ENCODE peak calls at places on chromosomes 5 and 9, in ten cellular contexts. V is esophagus squamous epithelium, F is fibroblast of mammary gland, U is fibroblast of villous mesenchyme, S is aorta, L is skeletal muscle cell, G is GM12864, Q is adrenal gland, B is RWPE2, W is cardiac muscle cell. O is an unnamed sample.

GRCh38 chr9:21653091-21653490 is 149.3 kb upstream of the MTAP start:
- DNase-seq in V (no peak), W (no peak), S (no peak), L (no peak), U (no peak), Q (no peak), F (peak), G (no peak), B (no peak), O (no peak)

GRCh38 chr5:18772475-18772874 is 1138.2 kb downstream of the TAF11L14 start:
- DNase-seq in W (peak), U (no peak), V (no peak), B (no peak), F (no peak), S (no peak), G (no peak), Q (no peak), L (peak), O (no peak)

GRCh38 chr9:23375511-23375910 is 450.5 kb downstream of the ELAVL2 start:
- DNase-seq in V (no peak), L (no peak), W (peak), U (no peak), F (peak), Q (no peak), G (no peak), S (no peak), B (no peak), O (no peak)

GRCh38 chr9:13410566-13411031 is 131.1 kb upstream of the MPDZ start:
- DNase-seq in Q (no peak), L (no peak), F (peak), V (no peak), W (no peak), B (no peak), U (no peak), G (no peak), S (no peak), O (no peak)

GRCh38 chr5:180618487-180618829 is 27.2 kb upstream of the SCGB3A1 start:
- DNase-seq in G (no peak), F (no peak), B (no peak), V (no peak), L (no peak), S (no peak), W (no peak), Q (no peak), U (no peak), O (no peak)

GRCh38 chr9:92739346-92740014 is 25.2 kb downstream of the BICD2 start:
- DNase-seq in L (no peak), U (no peak), Q (no peak), G (no peak), S (no peak), B (no peak), W (no peak), F (no peak), V (no peak), O (no peak)

GRCh38 chr5:76831108-76831447 is 12.2 kb downstream of the F2RL1 start:
- DNase-seq in Q (no peak), B (no peak), S (no peak), U (peak), W (no peak), G (no peak), L (no peak), V (no peak), F (peak), O (no peak)

GRCh38 chr5:174687503-174687902 is 36.9 kb upstream of the MSX2 start:
- DNase-seq in G (no peak), B (no peak), Q (no peak), U (no peak), S (no peak), L (no peak), W (no peak), F (no peak), V (no peak), O (no peak)

GRCh38 chr5:10756539-10756938 is 4.5 kb downstream of the DAP start:
- DNase-seq in B (no peak), U (no peak), W (no peak), S (no peak), G (no peak), Q (no peak), L (no peak), V (no peak), F (peak), O (no peak)

GRCh38 chr9:93677641-93678136 is 101.3 kb downstream of the PHF2 start:
- DNase-seq in W (no peak), G (no peak), S (peak), U (no peak), V (no peak), F (no peak), Q (peak), L (no peak), B (peak), O (no peak)

GRCh38 chr5:126849101-126849678 is 72.3 kb downstream of the LMNB1 start:
- DNase-seq in U (peak), B (no peak), F (peak), S (no peak), W (peak), Q (no peak), G (no peak), V (no peak), L (no peak), O (no peak)

GRCh38 chr5:17415282-17415681 is 82.7 kb upstream of the TAF11L2 start:
- DNase-seq in V (no peak), G (no peak), S (no peak), B (no peak), W (no peak), Q (no peak), L (no peak), F (no peak), U (no peak), O (no peak)

GRCh38 chr9:138117101-138117750 is 239.6 kb downstream of the CACNA1B start:
- DNase-seq in W (no peak), Q (no peak), G (no peak), S (no peak), L (no peak), F (no peak), B (no peak), V (no peak), U (no peak), O (no peak)

GRCh38 chr5:139769477-139769876 is 26.1 kb upstream of the PSD2 start:
- DNase-seq in G (no peak), F (no peak), W (no peak), B (no peak), L (no peak), U (no peak), S (no peak), Q (no peak), V (no peak), O (no peak)

GRCh38 chr9:83013261-83013610 is 49.7 kb downstream of the RASEF start:
- DNase-seq in Q (no peak), V (no peak), W (no peak), B (no peak), U (peak), S (no peak), F (peak), G (no peak), L (no peak), O (peak)

GRCh38 chr5:132497488-132497997 is 7.0 kb upstream of the IRF1 start:
- DNase-seq in U (peak), W (peak), Q (no peak), B (peak), F (peak), S (peak), L (peak), G (no peak), V (no peak), O (peak)

GRCh38 chr9:23651051-23651450 is 175.0 kb downstream of the ELAVL2 start:
- DNase-seq in L (no peak), S (no peak), B (no peak), Q (no peak), F (no peak), G (no peak), W (no peak), V (no peak), U (no peak), O (no peak)

GRCh38 chr5:84287964-84288363 is 96.7 kb downstream of the EDIL3 start:
- DNase-seq in L (peak), U (peak), S (no peak), Q (no peak), B (no peak), F (peak), G (no peak), V (no peak), W (no peak), O (no peak)

GRCh38 chr5:132266031-132266835 is 8.7 kb downstream of the PDLIM4 start:
- DNase-seq in L (no peak), V (no peak), Q (peak), F (no peak), S (peak), U (no peak), W (no peak), B (no peak), G (no peak), O (no peak)

GRCh38 chr9:126363847-126364671 is 37.4 kb downstream of the MVB12B start:
- DNase-seq in S (no peak), Q (no peak), B (no peak), W (no peak), L (no peak), U (no peak), V (no peak), F (no peak), G (no peak), O (no peak)

GRCh38 chr9:131358438-131359029 is 35.4 kb upstream of the PRRC2B start:
- DNase-seq in Q (no peak), B (no peak), S (peak), W (no peak), U (no peak), L (no peak), F (no peak), G (no peak), V (no peak), O (no peak)

GRCh38 chr5:8842906-8843590 is 702.8 kb downstream of the SEMA5A start:
- DNase-seq in B (no peak), G (no peak), W (no peak), L (no peak), U (peak), S (no peak), Q (no peak), F (peak), V (no peak), O (no peak)

GRCh38 chr5:180785794-180786221 is 16.8 kb downstream of the MGAT1 start:
- DNase-seq in U (peak), S (no peak), Q (no peak), B (no peak), W (peak), F (peak), G (no peak), V (no peak), L (peak), O (no peak)

GRCh38 chr5:167688731-167689130 is 602.7 kb upstream of the WWC1 start:
- DNase-seq in W (no peak), S (no peak), L (peak), B (no peak), V (no peak), F (peak), U (peak), Q (no peak), G (no peak), O (no peak)

GRCh38 chr5:80600943-80601693 is 31.0 kb upstream of the ANKRD34B start:
- DNase-seq in Q (no peak), S (no peak), L (no peak), B (no peak), V (no peak), F (no peak), W (no peak), G (no peak), U (no peak), O (no peak)

GRCh38 chr5:141692919-141693848 is 11.2 kb upstream of the ARAP3 start:
- DNase-seq in F (peak), V (no peak), G (no peak), Q (no peak), S (no peak), U (no peak), L (no peak), W (no peak), B (no peak), O (no peak)

GRCh38 chr5:59021837-59022514 is 439.1 kb downstream of the RAB3C start:
- DNase-seq in Q (no peak), B (no peak), L (no peak), G (no peak), F (no peak), U (no peak), W (no peak), V (no peak), S (no peak), O (no peak)

GRCh38 chr9:90805006-90805993 is 3.7 kb downstream of the SYK start:
- DNase-seq in L (no peak), V (no peak), U (no peak), S (no peak), F (no peak), Q (no peak), W (no peak), G (no peak), B (no peak), O (no peak)

GRCh38 chr5:74015716-74016115 is 389.7 kb downstream of the ARHGEF28 start:
- DNase-seq in G (no peak), V (no peak), F (no peak), L (no peak), W (no peak), Q (no peak), U (no peak), B (no peak), S (no peak), O (no peak)

GRCh38 chr5:2200261-2200965 is 317.7 kb upstream of the IRX4 start:
- DNase-seq in Q (no peak), F (no peak), S (peak), U (no peak), G (no peak), V (no peak), L (no peak), W (no peak), B (no peak), O (no peak)

GRCh38 chr5:149289307-149289706 is 17.6 kb downstream of the AFAP1L1 start:
- DNase-seq in G (no peak), S (no peak), B (no peak), Q (no peak), V (no peak), F (no peak), U (no peak), L (no peak), W (peak), O (no peak)

GRCh38 chr9:116365056-116365471 is 211.5 kb downstream of the PAPPA start:
- DNase-seq in S (peak), G (no peak), Q (peak), L (peak), B (no peak), U (peak), W (no peak), V (no peak), F (peak), O (peak)

GRCh38 chr5:133421394-133421793 is 190.9 kb downstream of the FSTL4 start:
- DNase-seq in L (no peak), B (peak), V (no peak), F (peak), W (peak), U (peak), G (no peak), S (no peak), Q (no peak), O (no peak)

GRCh38 chr5:163330723-163331668 is 106.4 kb upstream of the CCNG1 start:
- DNase-seq in L (no peak), W (no peak), F (no peak), B (no peak), S (no peak), G (no peak), U (no peak), V (no peak), Q (no peak), O (no peak)

GRCh38 chr9:134455951-134456739 is 129.9 kb downstream of the RXRA start:
- DNase-seq in V (peak), G (no peak), S (peak), F (peak), B (no peak), W (no peak), L (peak), Q (peak), U (peak), O (peak)

GRCh38 chr9:113581865-113582697 is 118.6 kb downstream of the RGS3 start:
- DNase-seq in F (peak), B (no peak), Q (peak), U (peak), L (no peak), G (peak), W (no peak), S (peak), V (peak), O (peak)

GRCh38 chr9:113580041-113580953 is 116.8 kb downstream of the RGS3 start:
- DNase-seq in B (no peak), W (no peak), L (no peak), Q (peak), S (peak), V (peak), U (no peak), F (peak), G (no peak), O (no peak)

GRCh38 chr9:113579270-113580040 is 115.9 kb downstream of the RGS3 start:
- DNase-seq in G (no peak), L (no peak), Q (no peak), V (peak), B (no peak), F (no peak), S (peak), U (peak), W (no peak), O (no peak)

GRCh38 chr9:113582698-113583200 is 119.2 kb downstream of the RGS3 start:
- DNase-seq in U (no peak), G (no peak), L (no peak), W (no peak), F (no peak), S (peak), V (no peak), Q (no peak), B (no peak), O (no peak)

GRCh38 chr9:113580954-113581311 is 117.4 kb downstream of the RGS3 start:
- DNase-seq in S (no peak), L (no peak), V (no peak), B (no peak), G (no peak), Q (no peak), F (no peak), U (no peak), W (no peak), O (no peak)
- H3K4me3 ChIP-seq in S (no peak), L (no peak), V (peak), B (no peak), G (no peak), Q (no peak), F (no peak), U (no peak), W (no peak), O (no peak)

GRCh38 chr5:155728857-155729683 is 597.9 kb upstream of the SGCD start:
- DNase-seq in Q (no peak), B (peak), S (no peak), V (no peak), G (no peak), L (no peak), W (peak), F (peak), U (no peak), O (no peak)
- H3K4me3 ChIP-seq in Q (no peak), B (no peak), S (no peak), V (peak), G (no peak), L (peak), W (peak), F (no peak), U (no peak), O (no peak)

GRCh38 chr9:19464764-19465570 is 56.2 kb downstream of the ACER2 start:
- DNase-seq in W (peak), B (peak), U (peak), S (peak), G (no peak), F (peak), V (peak), Q (peak), L (peak), O (peak)
- H3K4me3 ChIP-seq in W (peak), B (peak), U (peak), S (peak), G (peak), F (peak), V (peak), Q (no peak), L (peak), O (peak)

GRCh38 chr5:40685191-40685590 is 5.5 kb downstream of the PTGER4 start:
- DNase-seq in V (no peak), G (no peak), Q (no peak), S (no peak), F (no peak), B (no peak), L (no peak), W (no peak), U (peak), O (no peak)
- H3K4me3 ChIP-seq in V (peak), G (no peak), Q (no peak), S (no peak), F (no peak), B (no peak), L (peak), W (no peak), U (no peak), O (no peak)

DNA sequence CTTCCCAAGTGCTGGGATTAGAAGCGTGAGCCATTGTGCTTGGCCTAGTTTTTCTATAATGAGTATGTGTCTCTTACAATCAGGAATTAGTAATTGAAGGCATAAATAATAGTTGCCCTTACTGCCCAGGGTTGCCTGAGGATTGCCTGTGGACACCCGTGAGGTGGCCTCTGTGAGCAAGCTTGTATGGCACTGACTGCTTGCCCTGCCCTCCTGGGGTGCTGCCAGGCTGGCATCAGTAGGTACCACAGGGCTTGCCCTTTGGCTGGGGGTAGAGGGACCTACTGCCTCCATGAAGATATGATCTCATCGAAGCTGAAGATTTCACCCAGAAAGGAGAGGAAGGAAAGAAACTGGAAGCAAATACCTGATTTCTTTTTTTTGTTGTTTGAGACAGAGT is 23.8 kb upstream of the PHF19 start:
- DNase-seq in G (no peak), L (no peak), Q (no peak), F (no peak), B (no peak), U (no peak), V (no peak), S (no peak), W (no peak), O (no peak)
- H3K4me3 ChIP-seq in G (no peak), L (no peak), Q (no peak), F (no peak), B (no peak), U (no peak), V (no peak), S (no peak), W (no peak), O (no peak)

DNA sequence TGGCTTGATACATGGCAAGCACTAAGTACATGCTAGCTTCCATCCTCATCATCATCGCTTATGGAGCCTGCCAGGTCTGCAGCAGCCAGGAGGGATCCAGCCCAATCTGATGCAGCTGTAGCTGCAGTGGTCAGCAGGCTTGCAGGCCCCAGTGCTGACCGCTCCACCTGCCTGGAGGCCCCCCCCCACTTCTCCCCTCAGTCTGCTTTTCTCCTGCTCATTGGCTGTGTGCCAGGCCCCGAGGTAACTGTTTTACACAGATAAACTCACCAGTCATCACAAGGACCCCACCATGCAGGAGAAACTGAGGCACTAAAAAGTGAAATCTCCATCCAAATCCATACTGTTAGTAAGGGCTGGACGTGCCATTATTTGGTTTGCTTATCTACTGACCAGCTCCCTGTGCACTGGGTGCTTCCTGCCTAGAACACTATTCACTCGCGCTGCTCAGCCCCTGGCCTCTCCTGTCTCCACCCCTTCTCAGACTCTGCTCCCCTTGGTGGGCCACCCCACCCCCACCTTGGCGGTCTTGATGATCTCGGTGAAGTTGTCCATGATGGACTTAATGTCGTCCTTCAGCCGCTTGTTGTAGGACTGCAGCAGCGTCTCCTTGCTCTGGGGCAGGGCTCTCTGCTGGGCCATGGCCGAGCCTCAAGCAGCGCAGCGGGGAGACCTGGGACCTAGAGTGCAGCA is 1.8 kb downstream of the MED22 start:
- DNase-seq in V (no peak), B (no peak), F (no peak), W (no peak), G (no peak), Q (peak), S (no peak), U (no peak), L (no peak), O (no peak)
- H3K4me3 ChIP-seq in V (peak), B (no peak), F (peak), W (no peak), G (peak), Q (no peak), S (no peak), U (peak), L (peak), O (peak)

GRCh38 chr5:92560698-92561361 is 1020.2 kb downstream of the NR2F1-AS1 start:
- DNase-seq in W (no peak), Q (no peak), L (no peak), V (no peak), S (no peak), G (no peak), B (no peak), F (peak), U (peak), O (no peak)
- H3K4me3 ChIP-seq in W (no peak), Q (no peak), L (no peak), V (no peak), S (no peak), G (no peak), B (no peak), F (no peak), U (no peak), O (no peak)

GRCh38 chr5:110376281-110376916 is 350.1 kb downstream of the TMEM232 start:
- DNase-seq in Q (no peak), V (no peak), B (no peak), U (peak), W (no peak), S (no peak), F (peak), G (no peak), L (peak), O (no peak)
- H3K4me3 ChIP-seq in Q (no peak), V (no peak), B (no peak), U (no peak), W (no peak), S (no peak), F (no peak), G (no peak), L (no peak), O (no peak)

O was measured in HFF-Myc.